ENCODE peak calls at places on chromosomes 11 and 22, in eight cellular contexts. Q, I, X, U, T, F, H and V are unnamed samples.

GRCh38 chr11:1484716-1485503 is 1.7 kb downstream of the MOB2 start:
- DNase-seq in T (no peak), I (no peak), Q (no peak), U (no peak), H (no peak), X (no peak), F (peak), V (no peak)

GRCh38 chr11:96310236-96310635 is 32.8 kb downstream of the MAML2 start:
- DNase-seq in T (no peak), U (no peak), X (no peak), F (no peak), I (no peak), Q (no peak), H (no peak), V (no peak)

GRCh38 chr22:32665676-32666075 is 135.8 kb upstream of the TIMP3 start:
- DNase-seq in U (no peak), Q (no peak), H (no peak), I (no peak), X (no peak), F (no peak), T (no peak), V (no peak)

GRCh38 chr22:37163618-37164534 is 14.2 kb upstream of the IL2RB start:
- DNase-seq in X (no peak), U (no peak), F (no peak), H (no peak), Q (no peak), I (no peak), T (no peak), V (no peak)

GRCh38 chr22:35480143-35480542 is 60.5 kb upstream of the RASD2 start:
- DNase-seq in X (peak), T (no peak), U (no peak), H (peak), I (peak), Q (no peak), F (peak), V (peak)

GRCh38 chr22:48808038-48808960 is 1019.4 kb downstream of the BRD1 start:
- DNase-seq in I (no peak), Q (no peak), H (no peak), F (no peak), X (no peak), T (no peak), U (no peak), V (no peak)

GRCh38 chr22:25066861-25067435 is 114.4 kb downstream of the KIAA1671 start:
- DNase-seq in T (no peak), I (no peak), H (no peak), U (no peak), F (no peak), X (no peak), Q (no peak), V (no peak)

GRCh38 chr11:65112551-65113360 is 1.1 kb downstream of the TM7SF2 start:
- DNase-seq in F (peak), T (no peak), I (peak), Q (peak), H (no peak), U (peak), X (peak), V (no peak)

GRCh38 chr22:19787849-19788141 is 27.2 kb downstream of the TBX1 start:
- DNase-seq in I (no peak), Q (no peak), F (no peak), H (no peak), T (no peak), X (no peak), U (no peak), V (no peak)

GRCh38 chr11:85718991-85719807 is 33.2 kb upstream of the CCDC89 start:
- DNase-seq in Q (peak), U (no peak), F (peak), T (peak), H (peak), I (peak), X (no peak), V (peak)

GRCh38 chr22:27616033-27616432 is 185.5 kb downstream of the MN1 start:
- DNase-seq in X (no peak), F (no peak), Q (no peak), T (no peak), H (no peak), I (no peak), U (no peak), V (no peak)

GRCh38 chr22:27615408-27615807 is 186.1 kb downstream of the MN1 start:
- DNase-seq in T (no peak), U (no peak), I (no peak), F (no peak), X (no peak), H (no peak), Q (no peak), V (no peak)

GRCh38 chr22:27614291-27615007 is 187.1 kb downstream of the MN1 start:
- DNase-seq in U (no peak), X (no peak), H (no peak), T (no peak), F (no peak), I (no peak), Q (no peak), V (no peak)

GRCh38 chr22:27620367-27621154 is 181.0 kb downstream of the MN1 start:
- DNase-seq in X (no peak), Q (no peak), H (no peak), I (peak), F (no peak), U (no peak), T (no peak), V (no peak)

GRCh38 chr22:27617214-27617881 is 184.2 kb downstream of the MN1 start:
- DNase-seq in T (no peak), Q (no peak), X (no peak), H (no peak), I (peak), F (no peak), U (no peak), V (no peak)
- TF ChIP-seq CTCF in T (no peak), Q (peak), X (no peak), H (no peak), I (peak), F (no peak), U (peak), V (peak)

DNA sequence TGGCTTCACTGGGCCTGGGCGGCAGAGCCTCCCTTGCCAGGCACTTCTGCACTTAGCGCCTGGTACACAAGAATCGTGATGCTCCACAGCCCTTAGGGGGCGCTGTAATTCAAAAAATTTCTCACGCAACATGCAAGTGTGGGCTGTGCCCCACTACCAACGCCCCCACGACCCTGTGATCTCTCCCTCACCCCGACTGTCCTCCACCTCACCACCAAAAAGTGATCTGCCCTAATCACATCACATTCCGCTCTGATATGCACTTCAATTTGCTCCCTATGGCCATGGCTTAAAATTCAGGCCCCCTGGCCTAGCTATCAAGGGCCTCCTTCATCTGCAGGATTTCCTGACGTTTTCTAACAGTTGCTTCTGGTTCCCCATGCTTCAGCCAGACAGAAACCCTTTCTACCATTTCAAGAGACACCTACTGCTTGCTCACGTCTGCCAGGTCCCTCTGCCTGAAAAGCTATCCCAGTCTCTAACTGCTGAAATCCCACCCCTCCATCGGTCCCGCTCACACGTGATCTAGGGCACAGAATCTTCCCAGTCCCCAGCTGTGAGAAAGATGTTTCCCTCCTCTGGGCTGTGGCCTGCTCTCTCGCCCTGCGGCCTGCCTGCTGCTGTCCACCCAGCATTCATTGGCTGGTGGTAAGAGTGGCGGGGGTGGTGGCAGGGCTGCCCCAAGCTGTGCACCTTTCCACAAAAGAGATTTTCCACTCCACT is 27.9 kb upstream of the LRRC32 start:
- DNase-seq in Q (no peak), I (peak), F (no peak), U (peak), H (no peak), T (no peak), X (no peak), V (no peak)
- TF ChIP-seq CTCF in Q (peak), I (peak), F (no peak), U (peak), H (peak), T (peak), X (no peak), V (peak)

DNA sequence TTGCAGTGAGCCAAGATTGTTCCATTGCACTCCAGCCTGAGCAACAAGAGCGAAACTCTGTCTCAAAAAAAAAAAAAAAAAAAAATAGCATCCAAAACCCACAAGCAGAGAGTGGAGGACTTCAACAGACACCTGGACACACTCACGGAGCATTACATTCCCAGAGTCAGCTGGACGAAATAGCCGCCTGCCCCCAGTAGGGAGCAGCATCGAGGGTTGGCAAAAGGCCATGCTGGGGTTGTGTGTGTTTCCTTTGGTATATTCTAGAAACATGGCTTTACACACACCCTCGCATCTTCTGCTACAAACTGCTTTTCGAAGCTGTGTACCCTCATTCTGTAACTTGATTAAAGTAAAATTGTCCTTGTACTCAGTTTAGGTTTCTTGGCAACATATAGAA is 5.3 kb downstream of the ADA2 start:
- DNase-seq in F (peak), Q (peak), H (peak), T (no peak), I (peak), U (peak), X (peak), V (no peak)
- TF ChIP-seq CTCF in F (peak), Q (peak), H (peak), T (peak), I (peak), U (peak), X (peak), V (peak)

GRCh38 chr22:23365961-23366360 is 185.7 kb downstream of the BCR start:
- DNase-seq in H (no peak), U (no peak), I (no peak), T (no peak), F (no peak), Q (no peak), X (no peak), V (no peak)

GRCh38 chr22:23363683-23364082 is 183.4 kb downstream of the BCR start:
- DNase-seq in I (no peak), T (no peak), F (no peak), U (no peak), X (no peak), Q (no peak), H (no peak), V (no peak)

GRCh38 chr22:23369054-23369685 is 188.9 kb downstream of the BCR start:
- DNase-seq in H (no peak), T (no peak), F (no peak), U (no peak), X (no peak), Q (no peak), I (no peak), V (no peak)

GRCh38 chr22:23364389-23364788 is 184.1 kb downstream of the BCR start:
- DNase-seq in H (no peak), Q (no peak), I (no peak), X (no peak), U (no peak), F (no peak), T (no peak), V (no peak)

GRCh38 chr22:23365524-23365923 is 185.2 kb downstream of the BCR start:
- DNase-seq in U (no peak), F (no peak), X (no peak), I (peak), H (no peak), T (no peak), Q (no peak), V (no peak)
- TF ChIP-seq CTCF in U (no peak), F (no peak), X (no peak), I (no peak), H (no peak), T (no peak), Q (no peak), V (no peak)

DNA sequence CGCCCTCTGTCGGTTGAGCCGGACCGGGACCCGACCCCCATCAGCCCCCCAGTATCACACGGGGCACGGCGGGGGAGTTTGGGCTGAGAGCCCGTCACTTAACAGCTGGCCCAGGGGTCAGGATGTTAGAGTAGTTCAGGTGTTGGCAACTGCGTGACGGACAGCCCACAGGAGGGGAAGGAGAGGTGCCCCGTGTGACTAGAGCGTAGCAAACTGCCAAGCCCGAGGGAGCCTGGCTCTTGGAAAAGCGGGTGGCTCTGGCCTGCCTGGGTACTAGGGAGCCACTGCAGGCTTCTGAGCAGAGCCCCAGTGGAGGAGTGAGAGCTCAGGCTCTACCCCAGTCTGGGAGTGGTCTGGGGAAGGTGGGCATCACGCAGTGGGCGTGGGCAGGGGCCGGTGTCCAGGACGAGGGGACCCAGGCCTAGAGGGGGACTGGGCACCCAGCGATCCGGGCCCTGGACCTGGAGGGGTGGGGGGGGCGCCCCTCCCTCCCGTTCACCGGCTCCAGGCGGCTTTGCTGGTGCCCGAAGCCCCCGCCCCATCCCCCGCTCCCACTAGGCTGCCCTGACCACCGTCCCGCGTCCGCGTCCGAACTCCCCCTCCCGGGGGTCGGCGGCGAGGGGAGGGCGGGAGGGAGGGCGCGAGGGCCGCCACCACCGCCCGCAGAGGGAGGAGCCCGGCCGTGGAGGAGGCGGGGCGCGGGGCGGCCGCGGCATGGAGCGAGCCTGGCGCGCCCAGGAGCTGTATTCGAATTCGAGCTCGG is 24.4 kb downstream of the SHANK3 start:
- DNase-seq in U (no peak), I (peak), Q (peak), H (peak), F (peak), X (no peak), T (no peak), V (no peak)
- TF ChIP-seq CTCF in U (no peak), I (no peak), Q (peak), H (peak), F (peak), X (no peak), T (peak), V (peak)